ENCODE peak calls at places on chromosomes 2 and 18, in eight cellular contexts. One of them, this sample, is unnamed.

GRCh38 chr18:45197526-45197970 is 417.7 kb upstream of the SLC14A2 start:
- DNase-seq in globus pallidus: no peak
- DNase-seq in ecto neural progenitor cell: no peak
- DNase-seq in HFFc6: no peak
- DNase-seq in activated effector memory CD4-positive, alpha-beta T cell treated with Interleukin-2 at 50 U/mL for 16 hours: no peak
- DNase-seq in effector memory CD8-positive, alpha-beta T cell: no peak
- DNase-seq in ELF-1: no peak
- DNase-seq in dermis blood vessel endothelial cell: no peak
- DNase-seq in this sample: no peak

GRCh38 chr2:73984922-73985317 is 210 bp downstream of the TET3 start:
- DNase-seq in globus pallidus: no peak
- DNase-seq in ecto neural progenitor cell: peak; percentile 83
- DNase-seq in HFFc6: no peak
- DNase-seq in activated effector memory CD4-positive, alpha-beta T cell treated with Interleukin-2 at 50 U/mL for 16 hours: peak; percentile 60
- DNase-seq in effector memory CD8-positive, alpha-beta T cell: no peak
- DNase-seq in ELF-1: no peak
- DNase-seq in dermis blood vessel endothelial cell: peak; percentile 28
- DNase-seq in this sample: no peak

GRCh38 chr18:32509121-32509520 is 38.4 kb upstream of the GAREM1 start:
- DNase-seq in globus pallidus: no peak
- DNase-seq in ecto neural progenitor cell: no peak
- DNase-seq in HFFc6: no peak
- DNase-seq in activated effector memory CD4-positive, alpha-beta T cell treated with Interleukin-2 at 50 U/mL for 16 hours: no peak
- DNase-seq in effector memory CD8-positive, alpha-beta T cell: no peak
- DNase-seq in ELF-1: no peak
- DNase-seq in dermis blood vessel endothelial cell: no peak
- DNase-seq in this sample: no peak

GRCh38 chr2:57849843-57850242 is 196.8 kb upstream of the VRK2 start:
- DNase-seq in globus pallidus: no peak
- DNase-seq in ecto neural progenitor cell: no peak
- DNase-seq in HFFc6: no peak
- DNase-seq in activated effector memory CD4-positive, alpha-beta T cell treated with Interleukin-2 at 50 U/mL for 16 hours: no peak
- DNase-seq in effector memory CD8-positive, alpha-beta T cell: no peak
- DNase-seq in ELF-1: no peak
- DNase-seq in dermis blood vessel endothelial cell: no peak
- DNase-seq in this sample: no peak

GRCh38 chr2:104758199-104758620 is 95.7 kb upstream of the POU3F3 start:
- DNase-seq in globus pallidus: peak; percentile 21
- DNase-seq in ecto neural progenitor cell: peak; percentile 72
- DNase-seq in HFFc6: no peak
- DNase-seq in activated effector memory CD4-positive, alpha-beta T cell treated with Interleukin-2 at 50 U/mL for 16 hours: no peak
- DNase-seq in effector memory CD8-positive, alpha-beta T cell: no peak
- DNase-seq in ELF-1: peak; percentile 87
- DNase-seq in dermis blood vessel endothelial cell: no peak
- DNase-seq in this sample: no peak

GRCh38 chr2:239318091-239318725 is 82.6 kb downstream of the HDAC4 start:
- DNase-seq in globus pallidus: peak; percentile 82
- DNase-seq in ecto neural progenitor cell: peak; percentile 32
- DNase-seq in HFFc6: no peak
- DNase-seq in activated effector memory CD4-positive, alpha-beta T cell treated with Interleukin-2 at 50 U/mL for 16 hours: no peak
- DNase-seq in effector memory CD8-positive, alpha-beta T cell: no peak
- DNase-seq in ELF-1: no peak
- DNase-seq in dermis blood vessel endothelial cell: no peak
- DNase-seq in this sample: no peak

GRCh38 chr2:35973132-35973736 is 382.3 kb upstream of the CRIM1 start:
- DNase-seq in globus pallidus: peak; percentile 39
- DNase-seq in ecto neural progenitor cell: no peak
- DNase-seq in HFFc6: peak; percentile 27
- DNase-seq in activated effector memory CD4-positive, alpha-beta T cell treated with Interleukin-2 at 50 U/mL for 16 hours: no peak
- DNase-seq in effector memory CD8-positive, alpha-beta T cell: no peak
- DNase-seq in ELF-1: no peak
- DNase-seq in dermis blood vessel endothelial cell: peak; percentile 83
- DNase-seq in this sample: peak; percentile 43

GRCh38 chr2:193793914-193794313 is 1599.2 kb upstream of the TMEFF2 start:
- DNase-seq in globus pallidus: no peak
- DNase-seq in ecto neural progenitor cell: no peak
- DNase-seq in HFFc6: no peak
- DNase-seq in activated effector memory CD4-positive, alpha-beta T cell treated with Interleukin-2 at 50 U/mL for 16 hours: no peak
- DNase-seq in effector memory CD8-positive, alpha-beta T cell: no peak
- DNase-seq in ELF-1: no peak
- DNase-seq in dermis blood vessel endothelial cell: no peak
- DNase-seq in this sample: peak; percentile 34

GRCh38 chr2:205763708-205764501 is 81.6 kb downstream of the NRP2 start:
- DNase-seq in globus pallidus: no peak
- DNase-seq in ecto neural progenitor cell: peak; percentile 90
- DNase-seq in HFFc6: peak; percentile 89
- DNase-seq in activated effector memory CD4-positive, alpha-beta T cell treated with Interleukin-2 at 50 U/mL for 16 hours: no peak
- DNase-seq in effector memory CD8-positive, alpha-beta T cell: no peak
- DNase-seq in ELF-1: peak; percentile 93
- DNase-seq in dermis blood vessel endothelial cell: peak; percentile 88
- DNase-seq in this sample: no peak

GRCh38 chr2:172261292-172261691 is 158.6 kb upstream of the DLX2 start:
- DNase-seq in globus pallidus: no peak
- DNase-seq in ecto neural progenitor cell: no peak
- DNase-seq in HFFc6: no peak
- DNase-seq in activated effector memory CD4-positive, alpha-beta T cell treated with Interleukin-2 at 50 U/mL for 16 hours: no peak
- DNase-seq in effector memory CD8-positive, alpha-beta T cell: no peak
- DNase-seq in ELF-1: no peak
- DNase-seq in dermis blood vessel endothelial cell: no peak
- DNase-seq in this sample: no peak

GRCh38 chr2:223537669-223538601 is 64.2 kb downstream of the SCG2 start:
- DNase-seq in globus pallidus: peak; percentile 17
- DNase-seq in ecto neural progenitor cell: no peak
- DNase-seq in HFFc6: no peak
- DNase-seq in activated effector memory CD4-positive, alpha-beta T cell treated with Interleukin-2 at 50 U/mL for 16 hours: no peak
- DNase-seq in effector memory CD8-positive, alpha-beta T cell: no peak
- DNase-seq in ELF-1: no peak
- DNase-seq in dermis blood vessel endothelial cell: peak; percentile 48
- DNase-seq in this sample: no peak

GRCh38 chr18:56919190-56919589 is 227.7 kb upstream of the BOD1L2 start:
- DNase-seq in globus pallidus: no peak
- DNase-seq in ecto neural progenitor cell: no peak
- DNase-seq in HFFc6: no peak
- DNase-seq in activated effector memory CD4-positive, alpha-beta T cell treated with Interleukin-2 at 50 U/mL for 16 hours: no peak
- DNase-seq in effector memory CD8-positive, alpha-beta T cell: no peak
- DNase-seq in ELF-1: no peak
- DNase-seq in dermis blood vessel endothelial cell: peak; percentile 56
- DNase-seq in this sample: no peak

GRCh38 chr2:100902833-100903405 is 83.0 kb downstream of the NPAS2 start:
- DNase-seq in globus pallidus: no peak
- DNase-seq in ecto neural progenitor cell: no peak
- DNase-seq in HFFc6: peak; percentile 99
- DNase-seq in activated effector memory CD4-positive, alpha-beta T cell treated with Interleukin-2 at 50 U/mL for 16 hours: no peak
- DNase-seq in effector memory CD8-positive, alpha-beta T cell: no peak
- DNase-seq in ELF-1: no peak
- DNase-seq in dermis blood vessel endothelial cell: peak; percentile 87
- DNase-seq in this sample: peak; percentile 76

GRCh38 chr18:80135136-80135535 is 26.1 kb downstream of the ADNP2 start:
- DNase-seq in globus pallidus: no peak
- DNase-seq in ecto neural progenitor cell: no peak
- DNase-seq in HFFc6: no peak
- DNase-seq in activated effector memory CD4-positive, alpha-beta T cell treated with Interleukin-2 at 50 U/mL for 16 hours: no peak
- DNase-seq in effector memory CD8-positive, alpha-beta T cell: no peak
- DNase-seq in ELF-1: no peak
- DNase-seq in dermis blood vessel endothelial cell: no peak
- DNase-seq in this sample: no peak

GRCh38 chr2:101305492-101306123 is 2.9 kb downstream of the RNF149 start:
- DNase-seq in globus pallidus: no peak
- DNase-seq in ecto neural progenitor cell: no peak
- DNase-seq in HFFc6: peak; percentile 65
- DNase-seq in activated effector memory CD4-positive, alpha-beta T cell treated with Interleukin-2 at 50 U/mL for 16 hours: no peak
- DNase-seq in effector memory CD8-positive, alpha-beta T cell: no peak
- DNase-seq in ELF-1: no peak
- DNase-seq in dermis blood vessel endothelial cell: peak; percentile 79
- DNase-seq in this sample: peak; percentile 33

GRCh38 chr18:35185771-35186170 is 55.1 kb upstream of the ZNF397 start:
- DNase-seq in globus pallidus: peak; percentile 46
- DNase-seq in ecto neural progenitor cell: no peak
- DNase-seq in HFFc6: no peak
- DNase-seq in activated effector memory CD4-positive, alpha-beta T cell treated with Interleukin-2 at 50 U/mL for 16 hours: no peak
- DNase-seq in effector memory CD8-positive, alpha-beta T cell: no peak
- DNase-seq in ELF-1: no peak
- DNase-seq in dermis blood vessel endothelial cell: no peak
- DNase-seq in this sample: no peak

GRCh38 chr2:104856973-104857261 is 3.0 kb downstream of the POU3F3 start:
- DNase-seq in globus pallidus: no peak
- DNase-seq in ecto neural progenitor cell: no peak
- DNase-seq in HFFc6: no peak
- DNase-seq in activated effector memory CD4-positive, alpha-beta T cell treated with Interleukin-2 at 50 U/mL for 16 hours: no peak
- DNase-seq in effector memory CD8-positive, alpha-beta T cell: no peak
- DNase-seq in ELF-1: no peak
- DNase-seq in dermis blood vessel endothelial cell: no peak
- DNase-seq in this sample: no peak

GRCh38 chr2:225683258-225683657 is 283.7 kb downstream of the NYAP2 start:
- DNase-seq in globus pallidus: no peak
- DNase-seq in ecto neural progenitor cell: no peak
- DNase-seq in HFFc6: no peak
- DNase-seq in activated effector memory CD4-positive, alpha-beta T cell treated with Interleukin-2 at 50 U/mL for 16 hours: no peak
- DNase-seq in effector memory CD8-positive, alpha-beta T cell: no peak
- DNase-seq in ELF-1: no peak
- DNase-seq in dermis blood vessel endothelial cell: no peak
- DNase-seq in this sample: no peak

GRCh38 chr2:135657806-135658582 is 83.7 kb upstream of the UBXN4 start:
- DNase-seq in globus pallidus: no peak
- DNase-seq in ecto neural progenitor cell: no peak
- DNase-seq in HFFc6: no peak
- DNase-seq in activated effector memory CD4-positive, alpha-beta T cell treated with Interleukin-2 at 50 U/mL for 16 hours: peak; percentile 42
- DNase-seq in effector memory CD8-positive, alpha-beta T cell: peak; percentile 40
- DNase-seq in ELF-1: no peak
- DNase-seq in dermis blood vessel endothelial cell: no peak
- DNase-seq in this sample: no peak